ENCODE peak calls at places on chromosomes 13 and 19, in five cellular contexts. T is adrenal gland, N is lower leg skin, R is H54, Z is ovary. X is an unnamed sample.

GRCh38 chr13:68390987-68391386 is 1160.9 kb upstream of the PCDH9 start:
- DNase-seq in T (no peak), N (no peak), R (no peak), Z (no peak), X (no peak)

GRCh38 chr19:48029431-48029830 is 14.4 kb downstream of the CABP5 start:
- DNase-seq in T (no peak), N (no peak), R (no peak), Z (no peak), X (no peak)

GRCh38 chr19:3849092-3849491 is 19.7 kb downstream of the ZFR2 start:
- DNase-seq in T (no peak), N (no peak), R (peak; percentile 69), Z (no peak), X (no peak)

GRCh38 chr19:17473041-17473440 is 2.7 kb downstream of the SLC27A1 start:
- DNase-seq in T (no peak), N (no peak), R (no peak), Z (no peak), X (no peak)

GRCh38 chr13:60538566-60538965 is 141.5 kb downstream of the TDRD3 start:
- DNase-seq in T (no peak), N (no peak), R (no peak), Z (no peak), X (no peak)

GRCh38 chr13:76836311-76836710 is 49.9 kb downstream of the KCTD12 start:
- DNase-seq in T (no peak), N (no peak), R (no peak), Z (no peak), X (no peak)

GRCh38 chr13:34864650-34865049 is 77.4 kb upstream of the NBEA start:
- DNase-seq in T (no peak), N (no peak), R (no peak), Z (no peak), X (no peak)

GRCh38 chr19:54889566-54889965 is 15.5 kb downstream of the FCAR start:
- DNase-seq in T (no peak), N (no peak), R (no peak), Z (no peak), X (no peak)

GRCh38 chr13:20740021-20740420 is 33.7 kb downstream of the EEF1AKMT1 start:
- DNase-seq in T (no peak), N (no peak), R (no peak), Z (no peak), X (no peak)

GRCh38 chr19:44954278-44954648 is 917 bp upstream of the CLPTM1 start:
- DNase-seq in T (no peak), N (no peak), R (no peak), Z (no peak), X (no peak)

GRCh38 chr19:49193822-49194394 is 36.3 kb downstream of the TRPM4 start:
- DNase-seq in T (no peak), N (no peak), R (no peak), Z (no peak), X (no peak)

GRCh38 chr13:42108217-42108616 is 59.8 kb downstream of the DGKH start:
- DNase-seq in T (no peak), N (no peak), R (no peak), Z (no peak), X (no peak)

GRCh38 chr19:7699422-7700127 is 2.4 kb downstream of the FCER2 start:
- DNase-seq in T (no peak), N (no peak), R (no peak), Z (no peak), X (peak; percentile 58)

GRCh38 chr19:2469102-2469914 is 6.6 kb upstream of the GADD45B start:
- DNase-seq in T (no peak), N (no peak), R (peak; percentile 86), Z (no peak), X (no peak)

GRCh38 chr13:113118328-113119021 is 4.1 kb upstream of the F10 start:
- DNase-seq in T (no peak), N (peak; percentile 76), R (no peak), Z (no peak), X (no peak)

GRCh38 chr13:49829715-49830114 is 37.2 kb upstream of the KPNA3 start:
- DNase-seq in T (no peak), N (no peak), R (no peak), Z (no peak), X (no peak)

GRCh38 chr19:47227347-47228167 is 3.4 kb downstream of the BBC3 start:
- DNase-seq in T (peak; percentile 80), N (peak; percentile 98), R (peak; percentile 78), Z (peak; percentile 85), X (peak; percentile 87)

GRCh38 chr13:41587490-41587889 is 130.1 kb downstream of the RGCC start:
- DNase-seq in T (no peak), N (no peak), R (no peak), Z (no peak), X (peak; percentile 27)

GRCh38 chr13:29446016-29446415 is 149.5 kb downstream of the SLC7A1 start:
- DNase-seq in T (no peak), N (no peak), R (no peak), Z (no peak), X (no peak)

GRCh38 chr19:4304509-4305252 is at the start of gene FSD1:
- DNase-seq in T (no peak), N (no peak), R (peak; percentile 97), Z (no peak), X (peak; percentile 63)

GRCh38 chr13:71751074-71751473 is 115.9 kb downstream of the DACH1 start:
- DNase-seq in T (no peak), N (no peak), R (no peak), Z (no peak), X (no peak)

GRCh38 chr13:98537306-98537705 is 39.6 kb downstream of the STK24 start:
- DNase-seq in T (no peak), N (no peak), R (no peak), Z (no peak), X (no peak)

GRCh38 chr19:5820785-5821184 is 15.9 kb downstream of the NRTN start:
- DNase-seq in T (no peak), N (no peak), R (no peak), Z (no peak), X (no peak)

GRCh38 chr13:106182404-106182803 is 353.1 kb downstream of the EFNB2 start:
- DNase-seq in T (no peak), N (no peak), R (peak; percentile 81), Z (no peak), X (no peak)

GRCh38 chr19:22545751-22546150 is 88.4 kb upstream of the ZNF492 start:
- DNase-seq in T (no peak), N (no peak), R (peak; percentile 41), Z (peak; percentile 81), X (peak; percentile 38)

GRCh38 chr13:50740052-50740741 is 103.3 kb downstream of the DLEU7 start:
- DNase-seq in T (no peak), N (no peak), R (no peak), Z (no peak), X (no peak)

GRCh38 chr19:52739576-52739975 is 4.7 kb upstream of the ZNF611 start:
- DNase-seq in T (no peak), N (no peak), R (no peak), Z (no peak), X (no peak)
- TF ChIP-seq POLR2A in T (no peak), N (no peak), R (no peak), Z (no peak), X (no peak)

GRCh38 chr13:75790198-75790970 is 154.3 kb downstream of the LMO7 start:
- DNase-seq in T (no peak), N (no peak), R (no peak), Z (no peak), X (no peak)

GRCh38 chr13:75794663-75795062 is 158.5 kb downstream of the LMO7 start:
- DNase-seq in T (no peak), N (no peak), R (no peak), Z (no peak), X (no peak)

GRCh38 chr13:75795274-75795673 is 159.1 kb downstream of the LMO7 start:
- DNase-seq in T (no peak), N (no peak), R (no peak), Z (no peak), X (no peak)

GRCh38 chr13:75789451-75790197 is 153.5 kb downstream of the LMO7 start:
- DNase-seq in T (no peak), N (no peak), R (no peak), Z (peak; percentile 38), X (no peak)

GRCh38 chr13:75792526-75793187 is 156.5 kb downstream of the LMO7 start:
- DNase-seq in T (no peak), N (no peak), R (no peak), Z (no peak), X (no peak)
- TF ChIP-seq POLR2A in T (no peak), N (no peak), R (no peak), Z (no peak), X (no peak)

GRCh38 chr13:109836629-109837607 is 50.5 kb upstream of the IRS2 start:
- DNase-seq in T (no peak), N (peak; percentile 63), R (no peak), Z (no peak), X (no peak)
- TF ChIP-seq POLR2A in T (no peak), N (no peak), R (no peak), Z (no peak), X (no peak)

GRCh38 chr19:20365146-20365545 is 198.1 kb downstream of the ZNF486 start:
- DNase-seq in T (no peak), N (no peak), R (no peak), Z (no peak), X (no peak)

GRCh38 chr19:20371911-20372310 is 193.7 kb downstream of the ZNF737 start:
- DNase-seq in T (no peak), N (no peak), R (no peak), Z (no peak), X (no peak)

DNA sequence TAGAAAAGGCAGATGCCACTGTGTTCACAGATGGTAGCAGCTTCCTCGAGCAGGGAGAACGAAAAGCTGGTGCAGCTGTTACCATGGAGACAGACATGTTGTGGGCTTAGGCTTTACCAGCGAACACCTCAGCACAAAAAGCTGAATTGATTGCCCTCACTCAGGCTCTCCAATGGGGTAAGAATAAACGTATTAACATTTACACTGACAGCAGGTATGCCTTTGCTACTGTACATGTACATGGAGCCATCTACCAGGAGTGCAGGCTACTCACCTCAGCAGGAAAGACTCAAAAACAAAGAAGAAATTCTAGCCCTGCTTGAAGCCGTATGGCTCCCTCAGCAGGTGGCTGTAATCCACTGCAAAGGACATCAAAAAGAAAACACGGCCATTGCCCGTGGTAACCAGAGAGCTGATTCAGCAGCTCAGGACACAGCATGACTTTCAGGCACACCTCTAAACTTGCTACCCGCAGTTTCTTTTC is 197.7 kb downstream of the ZNF737 start:
- DNase-seq in T (no peak), N (no peak), R (no peak), Z (no peak), X (no peak)
- TF ChIP-seq POLR2A in T (no peak), N (no peak), R (no peak), Z (no peak), X (no peak)

DNA sequence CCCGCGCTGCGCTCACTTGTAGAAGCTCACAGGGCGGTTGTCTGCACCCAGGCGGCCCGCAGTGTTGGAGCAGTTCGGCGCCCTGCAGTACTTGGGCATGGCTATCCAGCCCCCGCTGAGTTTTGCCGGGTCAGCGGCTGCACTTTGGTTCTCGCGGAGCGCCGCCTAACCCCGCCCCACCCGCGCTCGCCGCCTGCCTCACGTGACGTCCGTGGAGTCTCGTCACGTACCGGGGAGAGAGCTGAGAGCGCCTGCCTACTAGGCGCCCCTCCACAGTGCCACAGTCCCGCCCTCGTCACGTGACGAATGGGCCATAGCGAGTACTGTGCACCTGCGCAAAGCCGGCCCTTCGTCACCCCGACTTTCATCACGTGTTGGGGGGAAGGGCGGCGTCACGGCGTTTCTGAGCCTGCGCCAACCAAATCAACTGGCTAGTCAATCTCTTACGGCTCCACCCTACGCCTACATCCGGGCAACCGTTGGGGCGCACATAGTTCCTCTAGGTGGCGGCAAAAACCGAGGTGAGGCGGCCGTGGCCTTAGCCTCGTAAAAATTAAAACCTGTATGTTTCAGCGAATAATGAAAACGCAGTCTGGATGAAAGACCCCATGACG is at the start of gene THAP8:
- DNase-seq in T (peak; percentile 100), N (peak; percentile 100), R (peak; percentile 99), Z (peak; percentile 100), X (peak; percentile 100)
- TF ChIP-seq POLR2A in T (peak; percentile 84), N (no peak), R (peak; percentile 62), Z (peak; percentile 52), X (peak; percentile 82)